ENCODE peak calls at places on chromosome 22, in ten cellular contexts. One of them, this sample, is unnamed.

GRCh38 chr22:29308148-29308790 is 1.8 kb downstream of the GAS2L1 start:
- DNase-seq in HFFc6: no peak
- DNase-seq in tibial nerve: no peak
- DNase-seq in hypothalamus: no peak
- DNase-seq in NCI-H460: no peak
- DNase-seq in HFF-Myc: no peak
- DNase-seq in EL: no peak
- DNase-seq in cardiac fibroblast: no peak
- DNase-seq in stimulated activated naive CD4-positive, alpha-beta T cell: no peak
- DNase-seq in GM19239: no peak
- DNase-seq in this sample: no peak

GRCh38 chr22:17999851-18000250 is 24.5 kb downstream of the MICAL3 start:
- DNase-seq in HFFc6: no peak
- DNase-seq in tibial nerve: no peak
- DNase-seq in hypothalamus: no peak
- DNase-seq in NCI-H460: no peak
- DNase-seq in HFF-Myc: no peak
- DNase-seq in EL: no peak
- DNase-seq in cardiac fibroblast: no peak
- DNase-seq in stimulated activated naive CD4-positive, alpha-beta T cell: no peak
- DNase-seq in GM19239: no peak
- DNase-seq in this sample: no peak

GRCh38 chr22:36012332-36012731 is 16.3 kb downstream of the RBFOX2 start:
- DNase-seq in HFFc6: no peak
- DNase-seq in tibial nerve: no peak
- DNase-seq in hypothalamus: no peak
- DNase-seq in NCI-H460: no peak
- DNase-seq in HFF-Myc: no peak
- DNase-seq in EL: peak; percentile 42
- DNase-seq in cardiac fibroblast: no peak
- DNase-seq in stimulated activated naive CD4-positive, alpha-beta T cell: no peak
- DNase-seq in GM19239: no peak
- DNase-seq in this sample: no peak

GRCh38 chr22:26174280-26174679 is 5.0 kb downstream of the SEZ6L start:
- DNase-seq in HFFc6: peak; percentile 15
- DNase-seq in tibial nerve: no peak
- DNase-seq in hypothalamus: no peak
- DNase-seq in NCI-H460: no peak
- DNase-seq in HFF-Myc: no peak
- DNase-seq in EL: peak; percentile 20
- DNase-seq in cardiac fibroblast: no peak
- DNase-seq in stimulated activated naive CD4-positive, alpha-beta T cell: no peak
- DNase-seq in GM19239: no peak
- DNase-seq in this sample: no peak

GRCh38 chr22:32852346-32853251 is 51.1 kb downstream of the TIMP3 start:
- DNase-seq in HFFc6: no peak
- DNase-seq in tibial nerve: peak; percentile 72
- DNase-seq in hypothalamus: no peak
- DNase-seq in NCI-H460: no peak
- DNase-seq in HFF-Myc: no peak
- DNase-seq in EL: no peak
- DNase-seq in cardiac fibroblast: peak; percentile 67
- DNase-seq in stimulated activated naive CD4-positive, alpha-beta T cell: no peak
- DNase-seq in GM19239: no peak
- DNase-seq in this sample: no peak

GRCh38 chr22:33210129-33210784 is 152.1 kb upstream of the SYN3 start:
- DNase-seq in HFFc6: peak; percentile 9
- DNase-seq in tibial nerve: no peak
- DNase-seq in hypothalamus: no peak
- DNase-seq in NCI-H460: peak; percentile 14
- DNase-seq in HFF-Myc: peak; percentile 11
- DNase-seq in EL: peak; percentile 22
- DNase-seq in cardiac fibroblast: peak; percentile 37
- DNase-seq in stimulated activated naive CD4-positive, alpha-beta T cell: no peak
- DNase-seq in GM19239: peak; percentile 49
- DNase-seq in this sample: no peak

GRCh38 chr22:48961705-48962104 is 866.0 kb downstream of the BRD1 start:
- DNase-seq in HFFc6: no peak
- DNase-seq in tibial nerve: no peak
- DNase-seq in hypothalamus: no peak
- DNase-seq in NCI-H460: no peak
- DNase-seq in HFF-Myc: no peak
- DNase-seq in EL: no peak
- DNase-seq in cardiac fibroblast: no peak
- DNase-seq in stimulated activated naive CD4-positive, alpha-beta T cell: no peak
- DNase-seq in GM19239: no peak
- DNase-seq in this sample: no peak

GRCh38 chr22:36323855-36324331 is 63.9 kb downstream of the MYH9 start:
- DNase-seq in HFFc6: no peak
- DNase-seq in tibial nerve: no peak
- DNase-seq in hypothalamus: peak; percentile 53
- DNase-seq in NCI-H460: no peak
- DNase-seq in HFF-Myc: no peak
- DNase-seq in EL: no peak
- DNase-seq in cardiac fibroblast: peak; percentile 59
- DNase-seq in stimulated activated naive CD4-positive, alpha-beta T cell: no peak
- DNase-seq in GM19239: no peak
- DNase-seq in this sample: no peak

GRCh38 chr22:38218661-38219331 is 17.0 kb downstream of the MAFF start:
- DNase-seq in HFFc6: peak; percentile 84
- DNase-seq in tibial nerve: no peak
- DNase-seq in hypothalamus: no peak
- DNase-seq in NCI-H460: peak; percentile 57
- DNase-seq in HFF-Myc: peak; percentile 75
- DNase-seq in EL: peak; percentile 97
- DNase-seq in cardiac fibroblast: peak; percentile 96
- DNase-seq in stimulated activated naive CD4-positive, alpha-beta T cell: no peak
- DNase-seq in GM19239: no peak
- DNase-seq in this sample: peak; percentile 63

GRCh38 chr22:37525073-37525745 is 6.0 kb upstream of the CARD10 start:
- DNase-seq in HFFc6: peak; percentile 82
- DNase-seq in tibial nerve: no peak
- DNase-seq in hypothalamus: no peak
- DNase-seq in NCI-H460: peak; percentile 50
- DNase-seq in HFF-Myc: peak; percentile 47
- DNase-seq in EL: peak; percentile 96
- DNase-seq in cardiac fibroblast: peak; percentile 74
- DNase-seq in stimulated activated naive CD4-positive, alpha-beta T cell: no peak
- DNase-seq in GM19239: no peak
- DNase-seq in this sample: no peak

GRCh38 chr22:24153959-24154358 is 27.3 kb upstream of the SUSD2 start:
- DNase-seq in HFFc6: no peak
- DNase-seq in tibial nerve: no peak
- DNase-seq in hypothalamus: no peak
- DNase-seq in NCI-H460: no peak
- DNase-seq in HFF-Myc: no peak
- DNase-seq in EL: no peak
- DNase-seq in cardiac fibroblast: no peak
- DNase-seq in stimulated activated naive CD4-positive, alpha-beta T cell: peak; percentile 20
- DNase-seq in GM19239: no peak
- DNase-seq in this sample: no peak

GRCh38 chr22:20509344-20510047 is 2.1 kb downstream of the MED15 start:
- DNase-seq in HFFc6: peak; percentile 91
- DNase-seq in tibial nerve: peak; percentile 79
- DNase-seq in hypothalamus: peak; percentile 52
- DNase-seq in NCI-H460: peak; percentile 33
- DNase-seq in HFF-Myc: peak; percentile 78
- DNase-seq in EL: peak; percentile 97
- DNase-seq in cardiac fibroblast: peak; percentile 94
- DNase-seq in stimulated activated naive CD4-positive, alpha-beta T cell: no peak
- DNase-seq in GM19239: peak; percentile 30
- DNase-seq in this sample: peak; percentile 32

GRCh38 chr22:38258895-38259294 is 13.9 kb downstream of the TMEM184B start:
- DNase-seq in HFFc6: no peak
- DNase-seq in tibial nerve: no peak
- DNase-seq in hypothalamus: no peak
- DNase-seq in NCI-H460: no peak
- DNase-seq in HFF-Myc: no peak
- DNase-seq in EL: no peak
- DNase-seq in cardiac fibroblast: peak; percentile 93
- DNase-seq in stimulated activated naive CD4-positive, alpha-beta T cell: no peak
- DNase-seq in GM19239: no peak
- DNase-seq in this sample: no peak

GRCh38 chr22:39718206-39718605 is 147.7 kb downstream of the CACNA1I start:
- DNase-seq in HFFc6: no peak
- DNase-seq in tibial nerve: no peak
- DNase-seq in hypothalamus: no peak
- DNase-seq in NCI-H460: no peak
- DNase-seq in HFF-Myc: no peak
- DNase-seq in EL: no peak
- DNase-seq in cardiac fibroblast: no peak
- DNase-seq in stimulated activated naive CD4-positive, alpha-beta T cell: no peak
- DNase-seq in GM19239: no peak
- DNase-seq in this sample: no peak

GRCh38 chr22:25567305-25567704 is 2.8 kb downstream of the GRK3 start:
- DNase-seq in HFFc6: no peak
- DNase-seq in tibial nerve: no peak
- DNase-seq in hypothalamus: no peak
- DNase-seq in NCI-H460: no peak
- DNase-seq in HFF-Myc: no peak
- DNase-seq in EL: no peak
- DNase-seq in cardiac fibroblast: no peak
- DNase-seq in stimulated activated naive CD4-positive, alpha-beta T cell: no peak
- DNase-seq in GM19239: no peak
- DNase-seq in this sample: no peak

GRCh38 chr22:20155330-20156041 is 4.6 kb upstream of the CCDC188 start:
- DNase-seq in HFFc6: no peak
- DNase-seq in tibial nerve: no peak
- DNase-seq in hypothalamus: peak; percentile 46
- DNase-seq in NCI-H460: no peak
- DNase-seq in HFF-Myc: peak; percentile 30
- DNase-seq in EL: peak; percentile 80
- DNase-seq in cardiac fibroblast: peak; percentile 31
- DNase-seq in stimulated activated naive CD4-positive, alpha-beta T cell: no peak
- DNase-seq in GM19239: no peak
- DNase-seq in this sample: no peak

GRCh38 chr22:37253164-37253660 is 9.1 kb upstream of the RAC2 start:
- DNase-seq in HFFc6: no peak
- DNase-seq in tibial nerve: no peak
- DNase-seq in hypothalamus: no peak
- DNase-seq in NCI-H460: no peak
- DNase-seq in HFF-Myc: no peak
- DNase-seq in EL: peak; percentile 34
- DNase-seq in cardiac fibroblast: no peak
- DNase-seq in stimulated activated naive CD4-positive, alpha-beta T cell: no peak
- DNase-seq in GM19239: no peak
- DNase-seq in this sample: no peak

GRCh38 chr22:44033287-44033686 is 9.2 kb downstream of the PARVB start:
- DNase-seq in HFFc6: no peak
- DNase-seq in tibial nerve: no peak
- DNase-seq in hypothalamus: no peak
- DNase-seq in NCI-H460: no peak
- DNase-seq in HFF-Myc: no peak
- DNase-seq in EL: no peak
- DNase-seq in cardiac fibroblast: no peak
- DNase-seq in stimulated activated naive CD4-positive, alpha-beta T cell: no peak
- DNase-seq in GM19239: no peak
- DNase-seq in this sample: no peak

GRCh38 chr22:49992921-49993648 is 19.5 kb downstream of the IL17REL start:
- DNase-seq in HFFc6: peak; percentile 15
- DNase-seq in tibial nerve: no peak
- DNase-seq in hypothalamus: peak; percentile 53
- DNase-seq in NCI-H460: peak; percentile 44
- DNase-seq in HFF-Myc: no peak
- DNase-seq in EL: peak; percentile 49
- DNase-seq in cardiac fibroblast: peak; percentile 66
- DNase-seq in stimulated activated naive CD4-positive, alpha-beta T cell: peak; percentile 27
- DNase-seq in GM19239: peak; percentile 86
- DNase-seq in this sample: peak; percentile 41

GRCh38 chr22:50118557-50119168 is 28.9 kb downstream of the MOV10L1 start:
- DNase-seq in HFFc6: peak; percentile 80
- DNase-seq in tibial nerve: no peak
- DNase-seq in hypothalamus: no peak
- DNase-seq in NCI-H460: no peak
- DNase-seq in HFF-Myc: peak; percentile 52
- DNase-seq in EL: peak; percentile 80
- DNase-seq in cardiac fibroblast: peak; percentile 99
- DNase-seq in stimulated activated naive CD4-positive, alpha-beta T cell: no peak
- DNase-seq in GM19239: no peak
- DNase-seq in this sample: no peak

GRCh38 chr22:21457023-21457787 is 10.0 kb upstream of the TMEM191C start:
- DNase-seq in HFFc6: no peak
- DNase-seq in tibial nerve: no peak
- DNase-seq in hypothalamus: no peak
- DNase-seq in NCI-H460: no peak
- DNase-seq in HFF-Myc: no peak
- DNase-seq in EL: peak; percentile 30
- DNase-seq in cardiac fibroblast: no peak
- DNase-seq in stimulated activated naive CD4-positive, alpha-beta T cell: no peak
- DNase-seq in GM19239: no peak
- DNase-seq in this sample: no peak

GRCh38 chr22:28597665-28598064 is 82.0 kb downstream of the TTC28 start:
- DNase-seq in HFFc6: no peak
- DNase-seq in tibial nerve: no peak
- DNase-seq in hypothalamus: no peak
- DNase-seq in NCI-H460: no peak
- DNase-seq in HFF-Myc: no peak
- DNase-seq in EL: no peak
- DNase-seq in cardiac fibroblast: no peak
- DNase-seq in stimulated activated naive CD4-positive, alpha-beta T cell: no peak
- DNase-seq in GM19239: no peak
- DNase-seq in this sample: no peak

GRCh38 chr22:42688241-42688913 is 32.3 kb downstream of the A4GALT start:
- DNase-seq in HFFc6: peak; percentile 86
- DNase-seq in tibial nerve: peak; percentile 91
- DNase-seq in hypothalamus: peak; percentile 72
- DNase-seq in NCI-H460: peak; percentile 64
- DNase-seq in HFF-Myc: peak; percentile 73
- DNase-seq in EL: peak; percentile 91
- DNase-seq in cardiac fibroblast: peak; percentile 98
- DNase-seq in stimulated activated naive CD4-positive, alpha-beta T cell: no peak
- DNase-seq in GM19239: no peak
- DNase-seq in this sample: no peak

GRCh38 chr22:47310601-47311000 is 548.2 kb downstream of the TBC1D22A start:
- DNase-seq in HFFc6: no peak
- DNase-seq in tibial nerve: no peak
- DNase-seq in hypothalamus: no peak
- DNase-seq in NCI-H460: no peak
- DNase-seq in HFF-Myc: no peak
- DNase-seq in EL: no peak
- DNase-seq in cardiac fibroblast: no peak
- DNase-seq in stimulated activated naive CD4-positive, alpha-beta T cell: no peak
- DNase-seq in GM19239: no peak
- DNase-seq in this sample: no peak

GRCh38 chr22:49583341-49583740 is 244.3 kb downstream of the BRD1 start:
- DNase-seq in HFFc6: no peak
- DNase-seq in tibial nerve: no peak
- DNase-seq in hypothalamus: no peak
- DNase-seq in NCI-H460: no peak
- DNase-seq in HFF-Myc: no peak
- DNase-seq in EL: no peak
- DNase-seq in cardiac fibroblast: no peak
- DNase-seq in stimulated activated naive CD4-positive, alpha-beta T cell: no peak
- DNase-seq in GM19239: no peak
- DNase-seq in this sample: no peak

GRCh38 chr22:32701021-32701420 is 100.5 kb upstream of the TIMP3 start:
- DNase-seq in HFFc6: no peak
- DNase-seq in tibial nerve: no peak
- DNase-seq in hypothalamus: no peak
- DNase-seq in NCI-H460: no peak
- DNase-seq in HFF-Myc: no peak
- DNase-seq in EL: no peak
- DNase-seq in cardiac fibroblast: no peak
- DNase-seq in stimulated activated naive CD4-positive, alpha-beta T cell: no peak
- DNase-seq in GM19239: no peak
- DNase-seq in this sample: no peak

GRCh38 chr22:26339755-26340154 is 89.3 kb upstream of the ASPHD2 start:
- DNase-seq in HFFc6: no peak
- DNase-seq in tibial nerve: no peak
- DNase-seq in hypothalamus: no peak
- DNase-seq in NCI-H460: no peak
- DNase-seq in HFF-Myc: no peak
- DNase-seq in EL: peak; percentile 16
- DNase-seq in cardiac fibroblast: no peak
- DNase-seq in stimulated activated naive CD4-positive, alpha-beta T cell: no peak
- DNase-seq in GM19239: no peak
- DNase-seq in this sample: no peak

GRCh38 chr22:49271369-49271727 is 556.3 kb downstream of the BRD1 start:
- DNase-seq in HFFc6: no peak
- DNase-seq in tibial nerve: no peak
- DNase-seq in hypothalamus: no peak
- DNase-seq in NCI-H460: no peak
- DNase-seq in HFF-Myc: no peak
- DNase-seq in EL: no peak
- DNase-seq in cardiac fibroblast: no peak
- DNase-seq in stimulated activated naive CD4-positive, alpha-beta T cell: no peak
- DNase-seq in GM19239: no peak
- DNase-seq in this sample: no peak